ENCODE peak calls at places on chromosomes 16 and 17, in nine cellular contexts. One of them, this sample, is unnamed.

GRCh38 chr17:13837417-13837816 is 231.9 kb upstream of the COX10 start:
- DNase-seq in cardiac fibroblast: no peak
- DNase-seq in A549: no peak
- DNase-seq in prostate gland: no peak
- DNase-seq in Calu3: no peak
- DNase-seq in psoas muscle: no peak
- DNase-seq in cardiac muscle cell: no peak
- DNase-seq in neural crest cell: no peak
- DNase-seq in adrenal gland: no peak
- DNase-seq in this sample: no peak

GRCh38 chr17:8004899-8005298 is 2.5 kb downstream of the GUCY2D start:
- DNase-seq in cardiac fibroblast: peak; percentile 85
- DNase-seq in A549: no peak
- DNase-seq in prostate gland: no peak
- DNase-seq in Calu3: no peak
- DNase-seq in psoas muscle: no peak
- DNase-seq in cardiac muscle cell: peak; percentile 88
- DNase-seq in neural crest cell: no peak
- DNase-seq in adrenal gland: no peak
- DNase-seq in this sample: no peak

GRCh38 chr16:86581458-86581857 is 3.1 kb downstream of the FOXL1 start:
- DNase-seq in cardiac fibroblast: no peak
- DNase-seq in A549: no peak
- DNase-seq in prostate gland: no peak
- DNase-seq in Calu3: no peak
- DNase-seq in psoas muscle: no peak
- DNase-seq in cardiac muscle cell: no peak
- DNase-seq in neural crest cell: no peak
- DNase-seq in adrenal gland: peak; percentile 44
- DNase-seq in this sample: no peak

GRCh38 chr17:49748791-49749190 is 15.1 kb downstream of the FAM117A start:
- DNase-seq in cardiac fibroblast: no peak
- DNase-seq in A549: no peak
- DNase-seq in prostate gland: no peak
- DNase-seq in Calu3: no peak
- DNase-seq in psoas muscle: no peak
- DNase-seq in cardiac muscle cell: no peak
- DNase-seq in neural crest cell: no peak
- DNase-seq in adrenal gland: no peak
- DNase-seq in this sample: no peak

GRCh38 chr16:29729116-29729521 is 16.7 kb downstream of the C16orf54 start:
- DNase-seq in cardiac fibroblast: peak; percentile 72
- DNase-seq in A549: peak; percentile 83
- DNase-seq in prostate gland: no peak
- DNase-seq in Calu3: peak; percentile 20
- DNase-seq in psoas muscle: no peak
- DNase-seq in cardiac muscle cell: peak; percentile 68
- DNase-seq in neural crest cell: no peak
- DNase-seq in adrenal gland: no peak
- DNase-seq in this sample: no peak

GRCh38 chr16:61617214-61617783 is 418.9 kb downstream of the CDH8 start:
- DNase-seq in cardiac fibroblast: no peak
- DNase-seq in A549: no peak
- DNase-seq in prostate gland: no peak
- DNase-seq in Calu3: no peak
- DNase-seq in psoas muscle: no peak
- DNase-seq in cardiac muscle cell: no peak
- DNase-seq in neural crest cell: no peak
- DNase-seq in adrenal gland: no peak
- DNase-seq in this sample: no peak

GRCh38 chr17:30956764-30957374 is 14.0 kb upstream of the RNF135 start:
- DNase-seq in cardiac fibroblast: peak; percentile 26
- DNase-seq in A549: no peak
- DNase-seq in prostate gland: no peak
- DNase-seq in Calu3: no peak
- DNase-seq in psoas muscle: no peak
- DNase-seq in cardiac muscle cell: peak; percentile 16
- DNase-seq in neural crest cell: no peak
- DNase-seq in adrenal gland: no peak
- DNase-seq in this sample: no peak

GRCh38 chr17:4304417-4305027 is 40.7 kb upstream of the ANKFY1 start:
- DNase-seq in cardiac fibroblast: peak; percentile 58
- DNase-seq in A549: peak; percentile 74
- DNase-seq in prostate gland: peak; percentile 39
- DNase-seq in Calu3: peak; percentile 24
- DNase-seq in psoas muscle: no peak
- DNase-seq in cardiac muscle cell: peak; percentile 61
- DNase-seq in neural crest cell: peak; percentile 52
- DNase-seq in adrenal gland: peak; percentile 71
- DNase-seq in this sample: no peak

GRCh38 chr17:32020943-32021617 is 13.9 kb downstream of the LRRC37B start:
- DNase-seq in cardiac fibroblast: no peak
- DNase-seq in A549: no peak
- DNase-seq in prostate gland: no peak
- DNase-seq in Calu3: no peak
- DNase-seq in psoas muscle: no peak
- DNase-seq in cardiac muscle cell: no peak
- DNase-seq in neural crest cell: no peak
- DNase-seq in adrenal gland: no peak
- DNase-seq in this sample: no peak

GRCh38 chr16:2933136-2933535 is 21.4 kb downstream of the FLYWCH1 start:
- DNase-seq in cardiac fibroblast: no peak
- DNase-seq in A549: no peak
- DNase-seq in prostate gland: no peak
- DNase-seq in Calu3: no peak
- DNase-seq in psoas muscle: no peak
- DNase-seq in cardiac muscle cell: no peak
- DNase-seq in neural crest cell: no peak
- DNase-seq in adrenal gland: no peak
- DNase-seq in this sample: no peak

GRCh38 chr17:50080827-50081226 is 14.3 kb upstream of the PDK2 start:
- DNase-seq in cardiac fibroblast: no peak
- DNase-seq in A549: no peak
- DNase-seq in prostate gland: no peak
- DNase-seq in Calu3: no peak
- DNase-seq in psoas muscle: peak; percentile 71
- DNase-seq in cardiac muscle cell: no peak
- DNase-seq in neural crest cell: no peak
- DNase-seq in adrenal gland: no peak
- DNase-seq in this sample: no peak

GRCh38 chr16:69935740-69936139 is 15.4 kb upstream of the CLEC18A start:
- DNase-seq in cardiac fibroblast: no peak
- DNase-seq in A549: no peak
- DNase-seq in prostate gland: no peak
- DNase-seq in Calu3: no peak
- DNase-seq in psoas muscle: no peak
- DNase-seq in cardiac muscle cell: no peak
- DNase-seq in neural crest cell: no peak
- DNase-seq in adrenal gland: no peak
- DNase-seq in this sample: no peak

GRCh38 chr16:84153660-84154214 is 8.6 kb downstream of the DNAAF1 start:
- DNase-seq in cardiac fibroblast: no peak
- DNase-seq in A549: no peak
- DNase-seq in prostate gland: no peak
- DNase-seq in Calu3: no peak
- DNase-seq in psoas muscle: no peak
- DNase-seq in cardiac muscle cell: no peak
- DNase-seq in neural crest cell: no peak
- DNase-seq in adrenal gland: no peak
- DNase-seq in this sample: no peak

GRCh38 chr16:84159006-84159405 is 13.9 kb downstream of the DNAAF1 start:
- DNase-seq in cardiac fibroblast: no peak
- DNase-seq in A549: no peak
- DNase-seq in prostate gland: no peak
- DNase-seq in Calu3: no peak
- DNase-seq in psoas muscle: no peak
- DNase-seq in cardiac muscle cell: no peak
- DNase-seq in neural crest cell: no peak
- DNase-seq in adrenal gland: no peak
- DNase-seq in this sample: no peak

GRCh38 chr16:84155226-84155625 is 10.1 kb downstream of the DNAAF1 start:
- DNase-seq in cardiac fibroblast: no peak
- DNase-seq in A549: no peak
- DNase-seq in prostate gland: no peak
- DNase-seq in Calu3: no peak
- DNase-seq in psoas muscle: no peak
- DNase-seq in cardiac muscle cell: no peak
- DNase-seq in neural crest cell: no peak
- DNase-seq in adrenal gland: no peak
- DNase-seq in this sample: no peak

GRCh38 chr16:84158455-84158854 is 13.3 kb downstream of the DNAAF1 start:
- DNase-seq in cardiac fibroblast: no peak
- DNase-seq in A549: no peak
- DNase-seq in prostate gland: no peak
- DNase-seq in Calu3: no peak
- DNase-seq in psoas muscle: no peak
- DNase-seq in cardiac muscle cell: no peak
- DNase-seq in neural crest cell: no peak
- DNase-seq in adrenal gland: no peak
- DNase-seq in this sample: no peak

DNA sequence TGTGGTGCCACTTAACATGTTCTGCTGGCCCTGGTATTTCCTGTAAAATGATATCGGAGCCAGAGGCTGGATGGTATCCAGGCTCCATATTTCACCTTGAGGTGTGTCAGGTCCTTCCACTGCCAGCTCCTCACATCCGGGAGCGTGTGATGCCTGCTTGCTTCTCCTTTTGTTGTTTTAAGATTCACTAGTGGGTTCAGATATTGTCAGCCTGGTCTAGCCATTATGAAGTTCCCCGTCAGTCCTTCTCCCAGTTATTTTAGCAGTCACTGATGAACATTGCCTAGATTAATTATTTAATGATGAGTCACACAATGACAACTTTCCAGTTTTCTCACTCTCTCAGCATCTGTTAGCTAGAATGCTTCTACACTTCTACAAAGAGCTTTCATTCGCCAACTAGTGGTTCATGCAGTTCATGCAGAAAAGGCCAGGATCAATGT is 11.3 kb downstream of the DNAAF1 start:
- DNase-seq in cardiac fibroblast: peak; percentile 29
- DNase-seq in A549: no peak
- DNase-seq in prostate gland: no peak
- DNase-seq in Calu3: peak; percentile 39
- DNase-seq in psoas muscle: no peak
- DNase-seq in cardiac muscle cell: no peak
- DNase-seq in neural crest cell: no peak
- DNase-seq in adrenal gland: no peak
- DNase-seq in this sample: no peak
- TF ChIP-seq CTCF in cardiac fibroblast: no peak
- TF ChIP-seq CTCF in A549: no peak
- TF ChIP-seq CTCF in prostate gland: no peak
- TF ChIP-seq CTCF in Calu3: no peak
- TF ChIP-seq CTCF in psoas muscle: no peak
- TF ChIP-seq CTCF in cardiac muscle cell: peak; percentile 9
- TF ChIP-seq CTCF in neural crest cell: peak; percentile 19
- TF ChIP-seq CTCF in adrenal gland: peak; percentile 8
- TF ChIP-seq CTCF in this sample: no peak

GRCh38 chr16:88628512-88628974 is 9.8 kb upstream of the IL17C start:
- DNase-seq in cardiac fibroblast: no peak
- DNase-seq in A549: no peak
- DNase-seq in prostate gland: no peak
- DNase-seq in Calu3: no peak
- DNase-seq in psoas muscle: no peak
- DNase-seq in cardiac muscle cell: peak; percentile 20
- DNase-seq in neural crest cell: peak; percentile 44
- DNase-seq in adrenal gland: peak; percentile 88
- DNase-seq in this sample: no peak
- TF ChIP-seq CTCF in cardiac fibroblast: peak; percentile 49
- TF ChIP-seq CTCF in A549: no peak
- TF ChIP-seq CTCF in prostate gland: no peak
- TF ChIP-seq CTCF in Calu3: peak; percentile 43
- TF ChIP-seq CTCF in psoas muscle: peak; percentile 18
- TF ChIP-seq CTCF in cardiac muscle cell: peak; percentile 37
- TF ChIP-seq CTCF in neural crest cell: peak; percentile 52
- TF ChIP-seq CTCF in adrenal gland: peak; percentile 57
- TF ChIP-seq CTCF in this sample: no peak

GRCh38 chr17:5522476-5522875 is 36.1 kb downstream of the MIS12 start:
- DNase-seq in cardiac fibroblast: no peak
- DNase-seq in A549: no peak
- DNase-seq in prostate gland: no peak
- DNase-seq in Calu3: no peak
- DNase-seq in psoas muscle: no peak
- DNase-seq in cardiac muscle cell: no peak
- DNase-seq in neural crest cell: no peak
- DNase-seq in adrenal gland: no peak
- DNase-seq in this sample: no peak
- TF ChIP-seq CTCF in cardiac fibroblast: no peak
- TF ChIP-seq CTCF in A549: no peak
- TF ChIP-seq CTCF in prostate gland: no peak
- TF ChIP-seq CTCF in Calu3: no peak
- TF ChIP-seq CTCF in psoas muscle: no peak
- TF ChIP-seq CTCF in cardiac muscle cell: no peak
- TF ChIP-seq CTCF in neural crest cell: no peak
- TF ChIP-seq CTCF in adrenal gland: no peak
- TF ChIP-seq CTCF in this sample: no peak

GRCh38 chr16:50152807-50153647 is at the start of gene TENT4B:
- DNase-seq in cardiac fibroblast: peak; percentile 90
- DNase-seq in A549: peak; percentile 85
- DNase-seq in prostate gland: peak; percentile 79
- DNase-seq in Calu3: peak; percentile 91
- DNase-seq in psoas muscle: peak; percentile 89
- DNase-seq in cardiac muscle cell: peak; percentile 92
- DNase-seq in neural crest cell: peak; percentile 80
- DNase-seq in adrenal gland: peak; percentile 91
- DNase-seq in this sample: peak; percentile 85

GRCh38 chr16:50153648-50154368 is 702 bp downstream of the TENT4B start:
- DNase-seq in cardiac fibroblast: peak; percentile 26
- DNase-seq in A549: peak; percentile 34
- DNase-seq in prostate gland: peak; percentile 14
- DNase-seq in Calu3: peak; percentile 41
- DNase-seq in psoas muscle: peak; percentile 28
- DNase-seq in cardiac muscle cell: peak; percentile 26
- DNase-seq in neural crest cell: peak; percentile 20
- DNase-seq in adrenal gland: peak; percentile 68
- DNase-seq in this sample: no peak

GRCh38 chr16:50151322-50151721 is 1.8 kb upstream of the TENT4B start:
- DNase-seq in cardiac fibroblast: no peak
- DNase-seq in A549: no peak
- DNase-seq in prostate gland: no peak
- DNase-seq in Calu3: no peak
- DNase-seq in psoas muscle: no peak
- DNase-seq in cardiac muscle cell: no peak
- DNase-seq in neural crest cell: no peak
- DNase-seq in adrenal gland: no peak
- DNase-seq in this sample: no peak

GRCh38 chr16:50152386-50152806 is 710 bp upstream of the TENT4B start:
- DNase-seq in cardiac fibroblast: no peak
- DNase-seq in A549: no peak
- DNase-seq in prostate gland: peak; percentile 20
- DNase-seq in Calu3: peak; percentile 34
- DNase-seq in psoas muscle: no peak
- DNase-seq in cardiac muscle cell: peak; percentile 43
- DNase-seq in neural crest cell: no peak
- DNase-seq in adrenal gland: peak; percentile 79
- DNase-seq in this sample: no peak

DNA sequence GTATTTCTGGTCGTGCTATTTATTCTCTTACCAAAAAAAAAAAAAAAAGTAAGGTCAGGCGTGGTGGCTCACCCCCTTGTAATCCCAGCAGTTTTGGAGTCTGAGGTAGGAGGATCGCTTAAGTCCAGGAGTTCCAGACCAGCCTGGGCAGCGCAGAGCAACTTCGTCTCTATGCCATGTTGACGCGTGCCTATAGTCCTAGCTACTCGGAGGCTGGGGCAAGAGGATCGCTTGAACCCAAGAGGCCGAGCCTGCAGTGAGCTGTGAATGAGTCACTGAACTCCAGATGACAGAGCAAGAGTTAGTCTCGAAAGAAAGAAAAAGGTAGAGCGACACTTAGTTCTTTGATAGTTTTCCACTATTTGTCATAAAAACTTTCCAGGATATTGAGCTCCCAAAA is 1.4 kb upstream of the TENT4B start:
- DNase-seq in cardiac fibroblast: no peak
- DNase-seq in A549: no peak
- DNase-seq in prostate gland: no peak
- DNase-seq in Calu3: no peak
- DNase-seq in psoas muscle: no peak
- DNase-seq in cardiac muscle cell: no peak
- DNase-seq in neural crest cell: no peak
- DNase-seq in adrenal gland: peak; percentile 55
- DNase-seq in this sample: no peak
- TF ChIP-seq CTCF in cardiac fibroblast: no peak
- TF ChIP-seq CTCF in A549: no peak
- TF ChIP-seq CTCF in prostate gland: no peak
- TF ChIP-seq CTCF in Calu3: no peak
- TF ChIP-seq CTCF in psoas muscle: no peak
- TF ChIP-seq CTCF in cardiac muscle cell: no peak
- TF ChIP-seq CTCF in neural crest cell: no peak
- TF ChIP-seq CTCF in adrenal gland: no peak
- TF ChIP-seq CTCF in this sample: no peak